ENCODE peak calls at places on chromosome 11, in four cellular contexts. L is IMR-90, H is H9, A is neuronal stem cell. W is an unnamed sample.

GRCh38 chr11:119795231-119795630 is 66.2 kb upstream of the NECTIN1 start:
- DNase-seq in H (no peak), A (no peak), L (peak; percentile 77), W (no peak)

GRCh38 chr11:69144719-69145365 is 10.9 kb upstream of the SMIM38 start:
- DNase-seq in L (peak; percentile 70), H (no peak), A (no peak), W (no peak)

GRCh38 chr11:25970726-25971508 is 361.0 kb upstream of the ANO3 start:
- DNase-seq in H (no peak), A (no peak), L (no peak), W (no peak)

GRCh38 chr11:124150684-124151083 is 32.5 kb upstream of the OR10D3 start:
- DNase-seq in H (no peak), L (no peak), A (no peak), W (no peak)

GRCh38 chr11:28169816-28170215 is 61.6 kb downstream of the METTL15 start:
- DNase-seq in H (no peak), A (no peak), L (peak; percentile 71), W (peak; percentile 18)

GRCh38 chr11:126607374-126607773 is 251.9 kb downstream of the ST3GAL4 start:
- DNase-seq in L (peak; percentile 66), H (peak; percentile 87), A (peak; percentile 59), W (peak; percentile 18)

GRCh38 chr11:124897681-124898680 is at the start of gene ROBO4:
- DNase-seq in A (no peak), H (peak; percentile 33), L (peak; percentile 94), W (peak; percentile 79)

GRCh38 chr11:37504066-37504611 is 906.1 kb upstream of the RAG2 start:
- DNase-seq in A (peak; percentile 21), H (no peak), L (peak; percentile 90), W (peak; percentile 80)

GRCh38 chr11:66868726-66869291 is 11.9 kb downstream of the LRFN4 start:
- DNase-seq in A (peak; percentile 42), L (no peak), H (peak; percentile 92), W (no peak)

GRCh38 chr11:67055812-67056211 is 835 bp upstream of the RHOD start:
- DNase-seq in H (no peak), L (peak; percentile 15), A (no peak), W (no peak)

GRCh38 chr11:60056349-60056969 is at the start of gene MS4A3:
- DNase-seq in H (no peak), A (no peak), L (no peak), W (no peak)

GRCh38 chr11:35389897-35390462 is 29.4 kb downstream of the SLC1A2 start:
- DNase-seq in L (no peak), H (no peak), A (no peak), W (no peak)

GRCh38 chr11:45610627-45611026 is 54.8 kb downstream of the CHST1 start:
- DNase-seq in A (no peak), H (no peak), L (no peak), W (no peak)

GRCh38 chr11:60790726-60791125 is 5.6 kb downstream of the MS4A10 start:
- DNase-seq in H (no peak), A (no peak), L (no peak), W (no peak)

DNA sequence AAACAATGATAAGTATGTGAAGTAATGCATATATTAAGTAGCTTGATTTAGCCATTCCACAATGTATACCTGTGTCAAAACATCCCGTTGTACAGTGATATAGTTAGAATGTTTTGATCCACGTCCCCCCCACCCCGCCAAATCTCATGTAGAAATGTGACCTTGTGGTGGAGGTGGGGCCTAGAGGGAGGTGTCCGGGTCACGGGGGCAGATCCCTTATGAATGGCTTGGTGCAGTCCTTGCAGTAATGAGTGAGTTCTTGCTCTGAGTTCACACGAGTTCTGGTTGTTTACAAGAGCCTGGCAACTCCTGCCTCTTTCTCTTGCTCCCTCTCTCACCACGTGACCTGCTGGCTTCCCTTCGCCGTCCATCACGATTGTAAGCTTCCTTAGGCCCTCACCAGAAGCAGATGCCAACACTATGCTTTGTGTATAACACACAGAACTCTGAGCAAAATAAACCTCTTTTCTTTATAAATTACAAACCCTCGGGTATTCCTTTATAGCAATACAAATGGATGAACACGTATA is 41.6 kb downstream of the FANCF start:
- DNase-seq in H (peak; percentile 27), L (no peak), A (no peak), W (no peak)
- H3K4me2 ChIP-seq in H (no peak overlapping the region), L (no peak overlapping the region), A (no peak overlapping the region), W (no peak overlapping the region)

GRCh38 chr11:12235080-12235479 is 124.7 kb downstream of the MICAL2 start:
- DNase-seq in L (no peak), A (no peak), H (no peak), W (no peak)
- H3K14ac ChIP-seq in L (peak overlapping the region; percentile 27), A (no peak overlapping the region), H (no peak overlapping the region), W (no peak overlapping the region)

DNA sequence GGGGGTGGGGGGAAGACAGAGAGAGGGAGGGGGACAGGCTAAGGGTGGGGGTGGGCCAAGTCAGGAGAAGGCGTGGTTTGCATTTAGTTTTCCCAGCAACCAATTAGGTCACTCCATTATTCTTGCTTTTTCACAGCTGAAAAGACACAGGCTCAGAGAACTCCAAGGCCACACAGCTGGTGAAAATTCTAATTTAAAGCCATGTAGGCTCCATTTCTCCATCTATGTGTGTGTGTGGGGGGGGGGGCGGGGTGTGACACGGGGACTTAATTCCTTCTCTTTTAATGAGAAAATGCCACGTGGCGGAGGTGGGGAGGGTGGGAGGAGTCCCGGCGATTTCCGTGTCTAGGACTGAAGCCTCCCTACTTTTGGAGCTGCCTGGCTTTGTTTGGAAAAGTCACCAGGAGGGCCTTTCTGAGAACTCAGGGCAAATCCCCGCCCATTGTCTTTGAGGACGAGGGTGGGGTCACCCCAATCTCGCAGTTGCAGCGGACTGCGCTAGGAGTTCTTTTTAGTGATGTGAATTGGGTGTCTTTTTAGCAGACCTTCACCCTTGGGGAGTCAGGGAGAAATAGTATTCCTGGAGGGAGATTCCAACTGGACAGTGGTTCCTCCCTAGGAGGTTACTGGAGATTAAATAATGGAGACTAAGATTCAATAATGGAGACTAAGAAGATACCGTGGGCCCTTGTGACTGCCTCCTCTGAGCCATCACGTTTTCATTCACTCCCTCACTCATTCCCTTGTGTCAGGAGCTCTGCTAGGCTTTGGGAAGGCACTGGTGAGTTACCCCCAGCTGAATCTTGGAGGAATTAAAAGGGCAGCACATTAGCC is 36.4 kb upstream of the PTPRJ start:
- DNase-seq in A (peak; percentile 51), H (peak; percentile 72), L (no peak), W (no peak)
- H3K4me2 ChIP-seq in A (peak overlapping the region; percentile 41), H (peak overlapping the region; percentile 50), L (no peak overlapping the region), W (no peak overlapping the region)

DNA sequence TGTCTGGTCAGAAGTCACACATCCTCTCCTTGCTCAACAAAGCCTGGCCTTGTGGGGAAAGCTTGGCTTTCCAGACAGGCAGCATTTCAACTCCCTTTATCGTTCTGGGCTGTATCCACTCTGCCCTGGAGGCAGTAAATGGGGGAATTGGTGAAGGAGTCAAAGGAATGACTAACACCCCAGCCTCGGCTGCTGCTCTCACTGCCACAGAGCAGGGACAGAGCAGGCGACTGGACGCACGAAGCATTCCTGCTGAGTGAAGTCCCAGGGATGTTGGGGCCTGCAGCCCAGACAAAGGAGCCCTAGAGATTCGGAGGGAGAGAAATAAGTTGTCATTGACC is 52.7 kb downstream of the WNT11 start:
- DNase-seq in L (peak; percentile 40), A (no peak), H (no peak), W (peak; percentile 35)
- H3K14ac ChIP-seq in L (no peak overlapping the region), A (no peak overlapping the region), H (no peak overlapping the region), W (no peak overlapping the region)

GRCh38 chr11:117425679-117426296 is 98.1 kb downstream of the CEP164 start:
- DNase-seq in H (no peak), A (no peak), L (no peak), W (no peak)
- H3K4me2 ChIP-seq in H (no peak overlapping the region), A (no peak overlapping the region), L (no peak overlapping the region), W (no peak overlapping the region)

DNA sequence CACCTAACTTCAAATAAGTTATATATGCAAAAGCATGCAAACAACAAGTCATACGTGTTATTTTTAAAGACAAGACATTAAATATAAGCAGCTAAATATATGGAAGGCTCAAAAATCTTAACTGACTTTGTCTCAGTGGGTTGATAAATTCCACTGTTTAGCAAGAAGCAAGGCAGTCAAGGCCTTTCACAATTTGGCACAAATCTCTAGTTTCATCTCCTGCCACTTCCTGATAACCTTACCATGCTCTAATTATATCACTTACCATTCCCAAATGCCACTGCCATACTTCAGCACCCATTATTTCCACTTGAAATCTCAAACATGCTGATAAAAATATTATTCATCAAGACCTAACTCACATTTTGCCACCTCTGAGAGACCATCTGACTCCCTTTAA is 24.8 kb downstream of the DCUN1D5 start:
- DNase-seq in H (no peak), A (no peak), L (no peak), W (no peak)
- H3K14ac ChIP-seq in H (no peak overlapping the region), A (no peak overlapping the region), L (no peak overlapping the region), W (no peak overlapping the region)

W was measured in mesenchymal stem cell.